ENCODE peak calls at places on chromosomes 11 and 22, in seven cellular contexts. One of them, this sample, is unnamed.

GRCh38 chr11:120565436-120566155 is 54.0 kb downstream of the GRIK4 start:
- DNase-seq in AG10803: no peak
- DNase-seq in stomach: no peak
- DNase-seq in kidney: no peak
- DNase-seq in KG1: no peak
- DNase-seq in nucleus accumbens: no peak
- DNase-seq in GM10248: no peak
- DNase-seq in this sample: no peak

GRCh38 chr11:45431301-45432018 is 145.3 kb upstream of the SYT13 start:
- DNase-seq in nucleus accumbens: no peak
- DNase-seq in kidney: no peak
- DNase-seq in stomach: no peak
- DNase-seq in KG1: no peak
- DNase-seq in AG10803: no peak
- DNase-seq in GM10248: no peak
- DNase-seq in this sample: no peak

GRCh38 chr11:71496421-71496820 is 30.6 kb upstream of the KRTAP5-7 start:
- DNase-seq in stomach: peak; percentile 17
- DNase-seq in GM10248: no peak
- DNase-seq in AG10803: no peak
- DNase-seq in kidney: no peak
- DNase-seq in KG1: no peak
- DNase-seq in nucleus accumbens: no peak
- DNase-seq in this sample: no peak

GRCh38 chr11:19382131-19382611 is 141.4 kb upstream of the E2F8 start:
- DNase-seq in GM10248: no peak
- DNase-seq in KG1: no peak
- DNase-seq in kidney: no peak
- DNase-seq in stomach: no peak
- DNase-seq in nucleus accumbens: peak; percentile 70
- DNase-seq in AG10803: no peak
- DNase-seq in this sample: no peak

GRCh38 chr11:116696381-116696941 is 76.3 kb downstream of the BUD13 start:
- DNase-seq in kidney: no peak
- DNase-seq in AG10803: peak; percentile 8
- DNase-seq in GM10248: no peak
- DNase-seq in nucleus accumbens: no peak
- DNase-seq in KG1: no peak
- DNase-seq in stomach: peak; percentile 9
- DNase-seq in this sample: no peak

GRCh38 chr22:22513619-22514018 is 5.1 kb upstream of the ZNF280B start:
- DNase-seq in kidney: no peak
- DNase-seq in KG1: no peak
- DNase-seq in AG10803: no peak
- DNase-seq in stomach: no peak
- DNase-seq in nucleus accumbens: no peak
- DNase-seq in GM10248: no peak
- DNase-seq in this sample: no peak

GRCh38 chr22:22129387-22129786 is 115.2 kb upstream of the VPREB1 start:
- DNase-seq in kidney: no peak
- DNase-seq in KG1: no peak
- DNase-seq in AG10803: no peak
- DNase-seq in stomach: no peak
- DNase-seq in GM10248: no peak
- DNase-seq in nucleus accumbens: no peak
- DNase-seq in this sample: no peak

GRCh38 chr11:130827697-130828377 is 88.4 kb downstream of the SNX19 start:
- DNase-seq in kidney: peak; percentile 87
- DNase-seq in AG10803: peak; percentile 79
- DNase-seq in nucleus accumbens: peak; percentile 38
- DNase-seq in stomach: peak; percentile 74
- DNase-seq in KG1: no peak
- DNase-seq in GM10248: peak; percentile 25
- DNase-seq in this sample: peak; percentile 73

GRCh38 chr11:95920460-95921105 is 3.3 kb downstream of the MTMR2 start:
- DNase-seq in nucleus accumbens: no peak
- DNase-seq in stomach: no peak
- DNase-seq in GM10248: no peak
- DNase-seq in AG10803: peak; percentile 49
- DNase-seq in kidney: no peak
- DNase-seq in KG1: no peak
- DNase-seq in this sample: no peak

GRCh38 chr11:67352546-67353316 is 615 bp downstream of the POLD4 start:
- DNase-seq in kidney: peak; percentile 90
- DNase-seq in stomach: peak; percentile 59
- DNase-seq in AG10803: peak; percentile 28
- DNase-seq in nucleus accumbens: no peak
- DNase-seq in KG1: peak; percentile 93
- DNase-seq in GM10248: peak; percentile 62
- DNase-seq in this sample: no peak

GRCh38 chr11:25838918-25839611 is 492.9 kb upstream of the ANO3 start:
- DNase-seq in GM10248: no peak
- DNase-seq in nucleus accumbens: no peak
- DNase-seq in KG1: no peak
- DNase-seq in stomach: no peak
- DNase-seq in kidney: no peak
- DNase-seq in AG10803: no peak
- DNase-seq in this sample: no peak